ENCODE peak calls at places on chromosome 12, in six cellular contexts. One of them, this sample, is unnamed.

GRCh38 chr12:50283924-50284236 is 560 bp upstream of the LIMA1 start:
- DNase-seq in AG09309: no peak
- DNase-seq in lower leg skin: no peak
- DNase-seq in PC-3: no peak
- DNase-seq in foreskin fibroblast: no peak
- DNase-seq in mesendoderm: no peak
- DNase-seq in this sample: no peak

GRCh38 chr12:10562306-10562933 is 51.0 kb downstream of the MAGOHB start:
- DNase-seq in AG09309: peak
- DNase-seq in lower leg skin: no peak
- DNase-seq in PC-3: peak
- DNase-seq in foreskin fibroblast: peak
- DNase-seq in mesendoderm: peak
- DNase-seq in this sample: no peak

GRCh38 chr12:110741371-110741770 is 1.3 kb downstream of the PPP1CC start:
- DNase-seq in AG09309: no peak
- DNase-seq in lower leg skin: no peak
- DNase-seq in PC-3: no peak
- DNase-seq in foreskin fibroblast: no peak
- DNase-seq in mesendoderm: no peak
- DNase-seq in this sample: no peak

GRCh38 chr12:109393437-109394345 is 46.0 kb downstream of the MYO1H start:
- DNase-seq in AG09309: peak
- DNase-seq in lower leg skin: peak
- DNase-seq in PC-3: peak
- DNase-seq in foreskin fibroblast: peak
- DNase-seq in mesendoderm: peak
- DNase-seq in this sample: peak

GRCh38 chr12:120249875-120250795 is 15.4 kb downstream of the PXN start:
- DNase-seq in AG09309: no peak
- DNase-seq in lower leg skin: peak
- DNase-seq in PC-3: no peak
- DNase-seq in foreskin fibroblast: no peak
- DNase-seq in mesendoderm: no peak
- DNase-seq in this sample: no peak

GRCh38 chr12:10119072-10119471 is 10.9 kb downstream of the CLEC7A start:
- DNase-seq in AG09309: no peak
- DNase-seq in lower leg skin: no peak
- DNase-seq in PC-3: no peak
- DNase-seq in foreskin fibroblast: no peak
- DNase-seq in mesendoderm: no peak
- DNase-seq in this sample: no peak

GRCh38 chr12:106582661-106583577 is at the start of gene RFX4:
- DNase-seq in AG09309: no peak
- DNase-seq in lower leg skin: no peak
- DNase-seq in PC-3: no peak
- DNase-seq in foreskin fibroblast: no peak
- DNase-seq in mesendoderm: peak
- DNase-seq in this sample: no peak

GRCh38 chr12:48717252-48717695 is 767 bp upstream of the CCNT1 start:
- DNase-seq in AG09309: no peak
- DNase-seq in lower leg skin: no peak
- DNase-seq in PC-3: no peak
- DNase-seq in foreskin fibroblast: peak
- DNase-seq in mesendoderm: peak
- DNase-seq in this sample: no peak

GRCh38 chr12:51098611-51099010 is 15.2 kb upstream of the CSRNP2 start:
- DNase-seq in AG09309: no peak
- DNase-seq in lower leg skin: no peak
- DNase-seq in PC-3: no peak
- DNase-seq in foreskin fibroblast: no peak
- DNase-seq in mesendoderm: no peak
- DNase-seq in this sample: peak

GRCh38 chr12:51949342-51950030 is 2.0 kb upstream of the ACVR1B start:
- DNase-seq in AG09309: no peak
- DNase-seq in lower leg skin: no peak
- DNase-seq in PC-3: no peak
- DNase-seq in foreskin fibroblast: peak
- DNase-seq in mesendoderm: no peak
- DNase-seq in this sample: no peak

GRCh38 chr12:121490401-121491257 is 90.2 kb downstream of the KDM2B start:
- DNase-seq in AG09309: no peak
- DNase-seq in lower leg skin: no peak
- DNase-seq in PC-3: no peak
- DNase-seq in foreskin fibroblast: no peak
- DNase-seq in mesendoderm: peak
- DNase-seq in this sample: no peak

GRCh38 chr12:124664395-124665111 is 97.1 kb upstream of the NCOR2 start:
- DNase-seq in AG09309: no peak
- DNase-seq in lower leg skin: no peak
- DNase-seq in PC-3: no peak
- DNase-seq in foreskin fibroblast: no peak
- DNase-seq in mesendoderm: no peak
- DNase-seq in this sample: no peak

GRCh38 chr12:6211421-6211869 is 11.2 kb downstream of the CD9 start:
- DNase-seq in AG09309: peak
- DNase-seq in lower leg skin: no peak
- DNase-seq in PC-3: no peak
- DNase-seq in foreskin fibroblast: peak
- DNase-seq in mesendoderm: no peak
- DNase-seq in this sample: no peak

DNA sequence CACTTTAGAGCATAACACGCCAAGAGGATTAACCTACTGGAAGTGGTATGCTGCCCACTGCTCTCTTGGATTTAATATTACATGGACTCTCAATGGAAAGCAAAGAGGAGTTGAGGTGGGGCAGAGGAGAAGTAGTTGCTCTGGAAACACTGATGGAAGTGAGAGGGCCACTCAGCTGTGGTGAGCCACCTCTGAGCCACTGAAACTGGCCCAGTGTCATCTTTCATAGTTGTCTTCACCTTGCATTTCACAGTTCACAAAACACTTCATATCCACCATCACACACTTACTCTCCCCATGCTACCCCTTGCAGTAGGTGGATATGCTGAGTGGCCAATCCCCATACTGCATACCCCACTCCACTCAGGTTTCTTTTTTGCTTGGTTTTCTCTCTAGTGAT is 12.2 kb upstream of the PCED1B start:
- DNase-seq in AG09309: no peak
- DNase-seq in lower leg skin: no peak
- DNase-seq in PC-3: no peak
- DNase-seq in foreskin fibroblast: no peak
- DNase-seq in mesendoderm: no peak
- DNase-seq in this sample: no peak
- H3K4me3 ChIP-seq in AG09309: no peak
- H3K4me3 ChIP-seq in lower leg skin: no peak
- H3K4me3 ChIP-seq in PC-3: no peak
- H3K4me3 ChIP-seq in foreskin fibroblast: no peak
- H3K4me3 ChIP-seq in mesendoderm: no peak
- H3K4me3 ChIP-seq in this sample: no peak

DNA sequence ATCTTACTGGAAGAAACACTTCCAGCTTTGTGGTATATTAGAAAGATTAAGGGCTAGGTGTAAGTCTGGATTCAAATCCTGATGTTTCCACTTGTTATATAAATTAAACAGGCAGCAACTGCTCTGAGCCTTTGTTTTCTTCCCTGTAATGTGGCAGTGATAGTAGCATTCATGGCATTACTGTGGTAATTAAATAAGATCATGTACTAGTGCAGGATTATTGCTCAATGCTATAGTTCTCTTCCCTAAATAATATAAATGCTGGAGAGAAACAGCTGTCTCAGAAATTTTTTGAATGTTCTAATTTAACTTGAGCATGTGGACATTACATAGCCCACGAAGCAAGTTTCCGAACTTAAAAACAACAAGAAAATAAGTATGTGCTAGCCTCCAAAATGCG is 5.4 kb downstream of the TMEM117 start:
- DNase-seq in AG09309: no peak
- DNase-seq in lower leg skin: no peak
- DNase-seq in PC-3: no peak
- DNase-seq in foreskin fibroblast: peak
- DNase-seq in mesendoderm: no peak
- DNase-seq in this sample: no peak
- H3K4me3 ChIP-seq in AG09309: no peak
- H3K4me3 ChIP-seq in lower leg skin: no peak
- H3K4me3 ChIP-seq in PC-3: no peak
- H3K4me3 ChIP-seq in foreskin fibroblast: no peak
- H3K4me3 ChIP-seq in mesendoderm: no peak
- H3K4me3 ChIP-seq in this sample: no peak

GRCh38 chr12:57891639-57892228 is 45.2 kb upstream of the CTDSP2 start:
- DNase-seq in AG09309: no peak
- DNase-seq in lower leg skin: no peak
- DNase-seq in PC-3: no peak
- DNase-seq in foreskin fibroblast: peak
- DNase-seq in mesendoderm: no peak
- DNase-seq in this sample: no peak

GRCh38 chr12:57895337-57896138 is 45.8 kb upstream of the ATP23 start:
- DNase-seq in AG09309: no peak
- DNase-seq in lower leg skin: no peak
- DNase-seq in PC-3: no peak
- DNase-seq in foreskin fibroblast: peak
- DNase-seq in mesendoderm: no peak
- DNase-seq in this sample: no peak

GRCh38 chr12:57894577-57895292 is 46.6 kb upstream of the ATP23 start:
- DNase-seq in AG09309: no peak
- DNase-seq in lower leg skin: no peak
- DNase-seq in PC-3: no peak
- DNase-seq in foreskin fibroblast: peak
- DNase-seq in mesendoderm: no peak
- DNase-seq in this sample: no peak

GRCh38 chr12:57892232-57892987 is 45.9 kb upstream of the CTDSP2 start:
- DNase-seq in AG09309: no peak
- DNase-seq in lower leg skin: no peak
- DNase-seq in PC-3: no peak
- DNase-seq in foreskin fibroblast: no peak
- DNase-seq in mesendoderm: no peak
- DNase-seq in this sample: no peak

DNA sequence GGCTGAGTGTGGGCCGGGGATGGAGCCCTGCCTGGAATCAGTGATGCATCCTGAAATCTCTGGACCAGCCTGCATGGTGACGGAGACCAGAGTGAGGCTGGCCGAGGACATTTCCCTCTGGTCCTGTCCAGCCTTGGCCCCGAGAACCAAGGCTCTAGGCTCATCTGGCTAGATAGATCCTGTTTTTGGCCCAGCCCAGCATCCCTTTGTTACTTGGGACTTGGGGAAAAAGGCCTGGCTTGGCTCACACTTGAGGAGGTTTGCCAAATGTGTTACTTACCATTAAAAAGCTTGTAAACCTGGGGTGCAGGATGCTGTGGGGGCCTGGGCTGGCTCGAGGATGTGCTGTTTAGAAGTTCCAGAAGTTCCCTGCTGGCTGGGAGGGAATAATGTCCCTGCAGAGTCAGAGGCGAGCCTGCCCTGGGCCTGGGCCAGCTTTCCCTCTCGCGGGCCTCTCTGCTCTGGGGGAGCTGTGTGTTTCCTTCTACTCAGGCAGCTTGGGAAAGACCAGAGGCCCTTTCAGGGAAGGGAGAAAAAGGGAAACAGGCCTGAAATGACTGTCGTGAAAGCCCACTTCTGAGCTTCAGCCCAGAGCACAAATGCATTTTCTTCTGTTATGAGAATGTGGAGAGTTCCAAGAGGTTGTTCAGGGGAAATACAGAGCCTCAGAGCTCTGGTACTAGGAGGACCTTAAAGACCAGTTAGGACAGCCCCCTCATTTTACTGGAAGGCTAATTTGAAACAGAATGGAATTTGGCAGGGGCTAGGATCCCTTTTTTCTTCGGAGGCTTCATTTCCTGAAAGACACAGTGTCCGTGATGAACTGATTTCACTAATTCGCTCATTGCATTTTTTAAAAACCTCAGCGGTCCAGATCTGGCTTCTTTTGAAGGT is 47.2 kb upstream of the CTDSP2 start:
- DNase-seq in AG09309: peak
- DNase-seq in lower leg skin: peak
- DNase-seq in PC-3: no peak
- DNase-seq in foreskin fibroblast: peak
- DNase-seq in mesendoderm: peak
- DNase-seq in this sample: peak
- H3K4me3 ChIP-seq in AG09309: no peak
- H3K4me3 ChIP-seq in lower leg skin: no peak
- H3K4me3 ChIP-seq in PC-3: no peak
- H3K4me3 ChIP-seq in foreskin fibroblast: peak
- H3K4me3 ChIP-seq in mesendoderm: no peak
- H3K4me3 ChIP-seq in this sample: peak

GRCh38 chr12:130955238-130955816 is 1.6 kb downstream of the ADGRD1 start:
- DNase-seq in AG09309: no peak
- DNase-seq in lower leg skin: no peak
- DNase-seq in PC-3: no peak
- DNase-seq in foreskin fibroblast: no peak
- DNase-seq in mesendoderm: peak
- DNase-seq in this sample: no peak

GRCh38 chr12:130956009-130956408 is 2.3 kb downstream of the ADGRD1 start:
- DNase-seq in AG09309: no peak
- DNase-seq in lower leg skin: no peak
- DNase-seq in PC-3: no peak
- DNase-seq in foreskin fibroblast: no peak
- DNase-seq in mesendoderm: no peak
- DNase-seq in this sample: no peak

GRCh38 chr12:130953783-130954543 is at the start of gene ADGRD1:
- DNase-seq in AG09309: no peak
- DNase-seq in lower leg skin: peak
- DNase-seq in PC-3: no peak
- DNase-seq in foreskin fibroblast: peak
- DNase-seq in mesendoderm: peak
- DNase-seq in this sample: peak

GRCh38 chr12:130952545-130952954 is 1.2 kb upstream of the ADGRD1 start:
- DNase-seq in AG09309: no peak
- DNase-seq in lower leg skin: no peak
- DNase-seq in PC-3: no peak
- DNase-seq in foreskin fibroblast: no peak
- DNase-seq in mesendoderm: peak
- DNase-seq in this sample: no peak

GRCh38 chr12:130954544-130954831 is 781 bp downstream of the ADGRD1 start:
- DNase-seq in AG09309: no peak
- DNase-seq in lower leg skin: no peak
- DNase-seq in PC-3: no peak
- DNase-seq in foreskin fibroblast: no peak
- DNase-seq in mesendoderm: no peak
- DNase-seq in this sample: no peak
- H3K4me3 ChIP-seq in AG09309: no peak
- H3K4me3 ChIP-seq in lower leg skin: peak
- H3K4me3 ChIP-seq in PC-3: no peak
- H3K4me3 ChIP-seq in foreskin fibroblast: peak
- H3K4me3 ChIP-seq in mesendoderm: no peak
- H3K4me3 ChIP-seq in this sample: no peak

This sample was measured in skeletal muscle cell.